ENCODE peak calls at places on chromosome 1, in seven cellular contexts. F is neural progenitor cell, T is mucosa of descending colon, D is upper lobe of right lung, L is H9, K is IMR-90, P is cardiac muscle cell. Z is an unnamed sample. For H3K9me3, the result is how much of the 10 kb centered on the place peaks cover.

GRCh38 chr1:26203642-26204318 is 13.4 kb downstream of the CATSPER4 start:
- DNase-seq in F (no peak), T (no peak), D (no peak), L (peak), K (no peak), P (no peak), Z (no peak)

GRCh38 chr1:29550119-29550841 is 314.0 kb downstream of the PTPRU start:
- DNase-seq in F (no peak), T (no peak), D (peak), L (peak), K (no peak), P (no peak), Z (peak)

GRCh38 chr1:66445492-66446181 is 88.3 kb upstream of the SGIP1 start:
- DNase-seq in F (peak), T (peak), D (no peak), L (no peak), K (no peak), P (no peak), Z (no peak)

GRCh38 chr1:8607906-8608305 is 209.5 kb downstream of the RERE start:
- DNase-seq in F (no peak), T (no peak), D (no peak), L (no peak), K (no peak), P (no peak), Z (peak)

GRCh38 chr1:92315766-92316413 is 17.0 kb downstream of the RPAP2 start:
- DNase-seq in F (no peak), T (peak), D (no peak), L (no peak), K (no peak), P (no peak), Z (no peak)

GRCh38 chr1:231338270-231339128 is at the start of gene SPRTN:
- DNase-seq in F (peak), T (no peak), D (no peak), L (no peak), K (peak), P (no peak), Z (no peak)

GRCh38 chr1:206930210-206930798 is 8.6 kb upstream of the FCMR start:
- DNase-seq in F (no peak), T (peak), D (no peak), L (no peak), K (no peak), P (no peak), Z (no peak)

GRCh38 chr1:163013826-163014600 is 55.1 kb upstream of the RGS4 start:
- DNase-seq in F (no peak), T (no peak), D (no peak), L (no peak), K (no peak), P (no peak), Z (no peak)

GRCh38 chr1:39819091-39819812 is 30.6 kb upstream of the BMP8B start:
- DNase-seq in F (no peak), T (peak), D (no peak), L (no peak), K (no peak), P (no peak), Z (no peak)

GRCh38 chr1:207407655-207408256 is 46.4 kb upstream of the CR2 start:
- DNase-seq in F (no peak), T (no peak), D (no peak), L (no peak), K (peak), P (peak), Z (peak)

GRCh38 chr1:213585402-213585801 is 402.4 kb upstream of the PROX1 start:
- DNase-seq in F (no peak), T (peak), D (no peak), L (no peak), K (no peak), P (no peak), Z (no peak)

GRCh38 chr1:40650075-40650474 is 15.4 kb downstream of the RIMS3 start:
- DNase-seq in F (peak), T (no peak), D (no peak), L (peak), K (no peak), P (peak), Z (no peak)

GRCh38 chr1:42186172-42186571 is 21.6 kb upstream of the GUCA2A start:
- DNase-seq in F (no peak), T (no peak), D (no peak), L (no peak), K (peak), P (no peak), Z (no peak)

GRCh38 chr1:238789916-238790667 is 596.3 kb upstream of the CHRM3 start:
- DNase-seq in F (no peak), T (no peak), D (no peak), L (peak), K (no peak), P (no peak), Z (no peak)
- H3K9me3 ChIP-seq in F (under half), T (under half), D (under half), L (under half), K (under half), P (under half), Z (under half)

DNA sequence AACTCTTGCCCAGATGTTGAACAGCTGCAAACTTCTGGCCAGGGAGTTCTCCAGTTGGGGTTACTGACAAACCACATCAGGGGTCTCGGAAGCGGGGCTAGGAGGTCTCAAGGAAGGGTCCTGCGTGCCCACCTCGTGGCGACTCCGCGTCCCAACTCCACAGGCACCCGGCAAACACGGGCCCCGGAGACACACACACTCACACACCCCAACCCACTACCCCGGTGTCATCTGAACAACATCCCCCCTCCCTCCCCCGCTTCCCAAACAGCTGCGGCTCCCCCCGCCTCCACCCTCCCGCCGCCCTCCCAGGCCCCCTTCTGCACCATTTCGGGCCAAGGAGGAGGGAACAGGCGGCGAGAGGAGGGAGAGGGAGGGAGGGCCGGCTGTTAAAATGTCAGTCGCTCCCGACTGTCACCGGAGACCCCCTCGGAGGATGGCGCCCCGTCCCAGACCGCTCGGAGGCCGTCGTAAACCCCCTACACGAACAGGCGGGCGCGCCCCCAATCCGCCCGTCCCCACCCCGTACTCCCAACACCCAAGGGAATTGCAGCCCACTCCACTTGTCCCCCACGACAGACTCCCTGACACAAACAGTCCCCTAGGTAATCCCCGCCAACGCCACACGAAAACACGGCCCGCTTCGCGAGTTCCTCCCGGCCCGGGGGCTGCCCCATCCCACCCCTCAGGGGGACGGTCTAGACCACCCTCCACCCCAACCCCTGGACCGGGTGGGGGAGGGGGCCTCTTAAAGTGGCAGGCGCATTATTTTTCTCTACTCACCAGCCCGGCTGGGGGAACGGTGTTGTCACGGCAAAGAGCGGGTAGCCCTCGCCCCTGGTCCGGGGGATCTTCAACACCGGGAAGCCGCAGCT is 635 bp downstream of the MEF2D start:
- DNase-seq in F (peak), T (peak), D (peak), L (no peak), K (peak), P (no peak), Z (no peak)
- H3K9me3 ChIP-seq in F (under half), T (under half), D (under half), L (under half), K (under half), P (under half), Z (under half)

DNA sequence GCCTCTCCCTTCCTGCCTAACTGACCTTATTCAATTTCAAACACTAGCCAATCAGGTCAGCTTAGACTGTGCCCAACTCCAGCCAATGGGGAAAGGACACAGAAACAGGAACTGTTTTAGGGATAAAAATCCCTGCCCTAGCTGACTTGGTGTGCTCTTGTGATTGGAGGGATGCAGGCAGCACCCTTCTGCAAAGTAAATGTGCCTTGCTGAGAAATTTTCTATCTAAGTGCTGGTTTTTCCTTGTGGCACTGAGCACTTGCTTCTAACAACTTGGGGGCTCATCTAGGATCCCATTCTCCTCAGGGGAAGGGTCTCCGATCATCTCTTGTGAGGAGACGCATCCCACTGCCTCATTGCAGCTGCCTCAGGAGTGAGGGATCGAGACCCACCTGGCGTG is 10.7 kb upstream of the CD2 start:
- DNase-seq in F (no peak), T (no peak), D (no peak), L (no peak), K (no peak), P (no peak), Z (no peak)
- H3K9me3 ChIP-seq in F (under half), T (under half), D (under half), L (under half), K (under half), P (under half), Z (half or more)

GRCh38 chr1:50423670-50424000 is 392 bp upstream of the DMRTA2 start:
- DNase-seq in F (no peak), T (peak), D (no peak), L (peak), K (no peak), P (peak), Z (no peak)

GRCh38 chr1:50422946-50423669 is at the start of gene DMRTA2:
- DNase-seq in F (peak), T (peak), D (no peak), L (peak), K (no peak), P (peak), Z (no peak)

GRCh38 chr1:50421366-50421748 is 1.9 kb downstream of the DMRTA2 start:
- DNase-seq in F (no peak), T (no peak), D (no peak), L (peak), K (no peak), P (no peak), Z (no peak)

GRCh38 chr1:50421768-50422674 is 1.2 kb downstream of the DMRTA2 start:
- DNase-seq in F (peak), T (no peak), D (no peak), L (peak), K (no peak), P (no peak), Z (no peak)

GRCh38 chr1:50422675-50422945 is 633 bp downstream of the DMRTA2 start:
- DNase-seq in F (no peak), T (no peak), D (no peak), L (no peak), K (no peak), P (no peak), Z (no peak)
- H3K9me3 ChIP-seq in F (under half), T (under half), D (under half), L (under half), K (under half), P (under half), Z (under half)

GRCh38 chr1:152539901-152540300 is 25.6 kb downstream of the CRCT1 start:
- DNase-seq in F (no peak), T (no peak), D (no peak), L (no peak), K (no peak), P (no peak), Z (no peak)
- H3K9me3 ChIP-seq in F (under half), T (under half), D (under half), L (half or more), K (under half), P (under half), Z (under half)

GRCh38 chr1:143653403-143653802 is 318.4 kb downstream of the FAM72C start:
- DNase-seq in F (no peak), T (no peak), D (no peak), L (no peak), K (no peak), P (no peak), Z (no peak)
- H3K9me3 ChIP-seq in F (under half), T (under half), D (under half), L (half or more), K (under half), P (under half), Z (under half)

DNA sequence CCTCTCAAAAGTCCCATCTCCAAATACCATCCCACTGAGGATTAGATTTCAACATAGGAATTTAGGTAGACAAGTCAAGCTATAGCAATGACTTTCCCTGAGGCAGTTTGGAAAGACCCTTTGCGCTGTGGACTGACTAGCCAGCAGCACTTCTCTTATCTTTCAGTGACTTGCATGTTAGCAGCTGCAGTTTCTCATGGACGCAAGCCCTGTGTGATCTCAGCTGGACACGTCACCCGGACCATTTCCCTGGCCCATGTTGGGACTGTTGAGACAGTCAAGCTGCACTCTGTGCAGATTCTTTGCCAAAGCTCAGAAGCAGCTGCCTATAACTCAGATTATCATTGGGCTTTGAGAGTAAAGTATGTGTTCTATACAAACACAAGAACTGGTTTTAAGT is 408.2 kb upstream of the USP24 start:
- DNase-seq in F (no peak), T (peak), D (no peak), L (no peak), K (peak), P (peak), Z (no peak)
- H3K9me3 ChIP-seq in F (under half), T (under half), D (under half), L (under half), K (under half), P (under half), Z (under half)

GRCh38 chr1:227654858-227655752 is 80.0 kb downstream of the JMJD4 start:
- DNase-seq in F (no peak), T (no peak), D (no peak), L (no peak), K (no peak), P (no peak), Z (no peak)
- H3K9me3 ChIP-seq in F (half or more), T (half or more), D (half or more), L (half or more), K (half or more), P (under half), Z (half or more)

GRCh38 chr1:79708646-79709237 is 702.2 kb upstream of the ADGRL4 start:
- DNase-seq in F (no peak), T (no peak), D (no peak), L (no peak), K (no peak), P (no peak), Z (no peak)

GRCh38 chr1:79716481-79716880 is 710.0 kb upstream of the ADGRL4 start:
- DNase-seq in F (peak), T (no peak), D (no peak), L (no peak), K (peak), P (peak), Z (no peak)

GRCh38 chr1:79711001-79711431 is 704.5 kb upstream of the ADGRL4 start:
- DNase-seq in F (no peak), T (no peak), D (no peak), L (no peak), K (peak), P (peak), Z (no peak)

GRCh38 chr1:79714664-79715063 is 708.1 kb upstream of the ADGRL4 start:
- DNase-seq in F (no peak), T (no peak), D (no peak), L (no peak), K (no peak), P (no peak), Z (no peak)
- H3K9me3 ChIP-seq in F (under half), T (under half), D (under half), L (under half), K (under half), P (under half), Z (under half)

Z was measured in PC-9.